ENCODE peak calls at places on chromosome 19, in six cellular contexts. I is HFFc6, Q is uterus, C is gastrocnemius medialis, K is choroid plexus epithelial cell, Z is ascending aorta. R is an unnamed sample.

GRCh38 chr19:4456566-4456842 is 1.1 kb downstream of the UBXN6 start:
- DNase-seq in Z (peak), Q (no peak), I (peak), C (no peak), K (peak), R (no peak)

GRCh38 chr19:36672368-36672767 is 5.7 kb upstream of the ZNF461 start:
- DNase-seq in Q (no peak), I (no peak), C (no peak), K (no peak), Z (no peak), R (no peak)

GRCh38 chr19:29715695-29716581 is 877 bp upstream of the C19orf12 start:
- DNase-seq in C (peak), K (peak), I (no peak), Z (no peak), Q (no peak), R (no peak)

GRCh38 chr19:39038098-39038497 is 5.7 kb upstream of the FBXO27 start:
- DNase-seq in C (no peak), Q (peak), K (peak), Z (no peak), I (peak), R (no peak)

GRCh38 chr19:53132231-53132991 is at the start of gene ZNF415:
- DNase-seq in I (peak), C (peak), K (peak), Z (peak), Q (peak), R (peak)

GRCh38 chr19:13029893-13030292 is 34.6 kb downstream of the NFIX start:
- DNase-seq in Q (no peak), I (no peak), Z (no peak), C (peak), K (no peak), R (peak)

GRCh38 chr19:18603255-18603957 is 3.2 kb downstream of the CRLF1 start:
- DNase-seq in I (no peak), Q (no peak), Z (no peak), C (no peak), K (peak), R (no peak)

GRCh38 chr19:28705008-28705407 is 507.9 kb downstream of the UQCRFS1 start:
- DNase-seq in Z (no peak), I (peak), C (no peak), Q (no peak), K (peak), R (no peak)

GRCh38 chr19:46431824-46432223 is 3.1 kb upstream of the PNMA8C start:
- DNase-seq in Q (no peak), I (no peak), Z (no peak), K (no peak), C (no peak), R (no peak)

GRCh38 chr19:46384396-46384795 is 29.0 kb downstream of the CCDC8 start:
- DNase-seq in Z (peak), I (no peak), Q (no peak), C (no peak), K (no peak), R (no peak)

GRCh38 chr19:35905178-35905727 is 2.8 kb downstream of the TYROBP start:
- DNase-seq in Q (no peak), K (peak), I (no peak), C (no peak), Z (no peak), R (no peak)

GRCh38 chr19:10408511-10409291 is 5.4 kb upstream of the CDC37 start:
- DNase-seq in I (no peak), C (no peak), K (no peak), Q (no peak), Z (no peak), R (peak)

GRCh38 chr19:2483084-2483483 is 7.2 kb downstream of the GADD45B start:
- DNase-seq in C (no peak), K (peak), Q (no peak), I (no peak), Z (no peak), R (no peak)

GRCh38 chr19:29771708-29772415 is 39.9 kb upstream of the CCNE1 start:
- DNase-seq in C (no peak), Z (no peak), Q (no peak), K (peak), I (peak), R (peak)

GRCh38 chr19:16076958-16077611 is 790 bp downstream of the TPM4 start:
- DNase-seq in Q (no peak), K (no peak), Z (peak), C (no peak), I (no peak), R (peak)

GRCh38 chr19:13078897-13079541 is 23.6 kb downstream of the LYL1 start:
- DNase-seq in K (no peak), I (no peak), Z (peak), C (peak), Q (peak), R (no peak)

GRCh38 chr19:383922-384800 is 24.8 kb downstream of the C2CD4C start:
- DNase-seq in Z (peak), Q (no peak), I (no peak), C (no peak), K (peak), R (no peak)

GRCh38 chr19:19627716-19628498 is at the start of gene LPAR2:
- DNase-seq in I (no peak), K (no peak), Q (no peak), Z (no peak), C (no peak), R (peak)

GRCh38 chr19:4589579-4590410 is 30.3 kb upstream of the SEMA6B start:
- DNase-seq in Z (no peak), K (no peak), C (no peak), Q (no peak), I (no peak), R (no peak)

GRCh38 chr19:54209058-54209747 is 8.5 kb downstream of the RPS9 start:
- DNase-seq in C (no peak), Q (no peak), Z (no peak), K (peak), I (no peak), R (no peak)

GRCh38 chr19:31445406-31445805 is 96.2 kb upstream of the TSHZ3 start:
- DNase-seq in C (no peak), K (no peak), Z (no peak), Q (no peak), I (no peak), R (no peak)

GRCh38 chr19:3097442-3097871 is 3.3 kb downstream of the GNA11 start:
- DNase-seq in Z (no peak), K (no peak), Q (no peak), C (peak), I (no peak), R (no peak)

GRCh38 chr19:5899728-5900526 is 3.7 kb downstream of the NDUFA11 start:
- DNase-seq in Z (no peak), C (no peak), Q (no peak), K (no peak), I (no peak), R (no peak)

GRCh38 chr19:35729021-35729420 is 11.2 kb downstream of the KMT2B start:
- DNase-seq in K (no peak), Q (no peak), Z (no peak), C (no peak), I (no peak), R (no peak)

GRCh38 chr19:2231621-2232221 is 4.4 kb downstream of the PLEKHJ1 start:
- DNase-seq in Z (no peak), I (no peak), C (peak), Q (no peak), K (no peak), R (no peak)

GRCh38 chr19:542173-542866 is 1.5 kb upstream of the GZMM start:
- DNase-seq in K (no peak), I (no peak), C (no peak), Z (no peak), Q (no peak), R (no peak)

GRCh38 chr19:22882797-22883196 is 50.7 kb downstream of the ZNF723 start:
- DNase-seq in I (peak), Z (no peak), Q (no peak), C (no peak), K (peak), R (no peak)

GRCh38 chr19:31270897-31271568 is 78.2 kb downstream of the TSHZ3 start:
- DNase-seq in C (no peak), Z (peak), K (peak), Q (peak), I (no peak), R (peak)

GRCh38 chr19:13859361-13859880 is 17.5 kb upstream of the NANOS3 start:
- DNase-seq in C (no peak), I (peak), Q (no peak), Z (no peak), K (peak), R (no peak)

GRCh38 chr19:2491130-2491801 is 15.3 kb downstream of the GADD45B start:
- DNase-seq in Z (no peak), I (peak), Q (no peak), K (peak), C (peak), R (peak)

DNA sequence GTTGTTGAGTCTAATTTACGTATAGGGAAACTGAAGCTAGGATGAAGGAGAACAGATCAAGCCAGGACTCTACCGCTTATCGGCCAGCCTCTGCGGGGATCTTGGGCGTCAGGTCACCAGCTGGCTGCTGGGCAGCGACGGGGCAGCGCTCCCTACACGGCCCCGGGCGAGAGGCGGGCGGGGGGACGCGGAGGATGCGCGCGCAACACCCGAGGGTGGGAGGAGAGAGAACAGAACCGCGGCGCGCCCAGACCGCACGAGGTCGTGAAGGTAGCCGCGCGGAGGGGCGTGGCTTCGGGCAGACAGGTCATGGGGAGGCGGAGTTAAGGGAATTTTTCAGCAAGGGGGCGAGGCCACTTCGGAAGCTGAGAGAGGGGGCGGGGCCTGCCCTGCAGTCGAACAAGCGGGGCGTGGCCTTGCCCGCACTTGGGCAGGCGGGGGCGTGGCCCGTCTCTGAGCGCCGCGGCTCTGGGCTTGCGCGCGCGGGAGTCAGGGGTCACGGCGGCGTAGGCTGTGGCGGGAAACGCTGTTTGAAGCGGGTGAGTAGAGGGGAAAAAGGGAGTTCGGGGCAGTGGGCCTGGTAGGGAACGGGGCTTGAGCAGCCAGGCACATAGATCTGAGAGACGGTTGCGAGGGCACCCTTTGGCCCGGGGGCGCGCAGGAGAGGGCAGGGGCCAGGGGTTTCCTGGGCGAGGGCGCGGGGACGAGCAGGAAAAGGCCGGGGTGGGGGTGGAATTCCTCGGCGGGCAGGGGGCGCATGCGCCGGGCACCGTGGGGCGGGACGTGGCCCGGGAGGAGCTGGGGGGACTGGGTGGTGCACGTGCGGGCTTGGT is at the start of gene POLD1:
- DNase-seq in C (peak), Z (peak), Q (peak), I (peak), K (peak), R (peak)
- TF ChIP-seq CTCF in C (no peak), Z (no peak), Q (no peak), I (peak), K (no peak), R (no peak)

GRCh38 chr19:41366089-41366488 is 2.1 kb upstream of the B9D2 start:
- DNase-seq in Q (no peak), I (no peak), Z (no peak), C (no peak), K (no peak), R (no peak)
- TF ChIP-seq CTCF in Q (no peak), I (peak), Z (no peak), C (no peak), K (peak), R (no peak)

GRCh38 chr19:51927859-51928258 is 587 bp downstream of the ZNF613 start:
- DNase-seq in C (no peak), Z (no peak), K (no peak), Q (no peak), I (no peak), R (no peak)

GRCh38 chr19:51926426-51926783 is 867 bp upstream of the ZNF613 start:
- DNase-seq in Q (no peak), I (no peak), C (no peak), K (no peak), Z (no peak), R (peak)

GRCh38 chr19:51931921-51932320 is 4.6 kb downstream of the ZNF613 start:
- DNase-seq in Z (no peak), Q (no peak), C (no peak), K (no peak), I (no peak), R (no peak)

GRCh38 chr19:51921949-51922348 is 5.3 kb upstream of the ZNF613 start:
- DNase-seq in K (no peak), I (no peak), Q (no peak), Z (no peak), C (no peak), R (no peak)

DNA sequence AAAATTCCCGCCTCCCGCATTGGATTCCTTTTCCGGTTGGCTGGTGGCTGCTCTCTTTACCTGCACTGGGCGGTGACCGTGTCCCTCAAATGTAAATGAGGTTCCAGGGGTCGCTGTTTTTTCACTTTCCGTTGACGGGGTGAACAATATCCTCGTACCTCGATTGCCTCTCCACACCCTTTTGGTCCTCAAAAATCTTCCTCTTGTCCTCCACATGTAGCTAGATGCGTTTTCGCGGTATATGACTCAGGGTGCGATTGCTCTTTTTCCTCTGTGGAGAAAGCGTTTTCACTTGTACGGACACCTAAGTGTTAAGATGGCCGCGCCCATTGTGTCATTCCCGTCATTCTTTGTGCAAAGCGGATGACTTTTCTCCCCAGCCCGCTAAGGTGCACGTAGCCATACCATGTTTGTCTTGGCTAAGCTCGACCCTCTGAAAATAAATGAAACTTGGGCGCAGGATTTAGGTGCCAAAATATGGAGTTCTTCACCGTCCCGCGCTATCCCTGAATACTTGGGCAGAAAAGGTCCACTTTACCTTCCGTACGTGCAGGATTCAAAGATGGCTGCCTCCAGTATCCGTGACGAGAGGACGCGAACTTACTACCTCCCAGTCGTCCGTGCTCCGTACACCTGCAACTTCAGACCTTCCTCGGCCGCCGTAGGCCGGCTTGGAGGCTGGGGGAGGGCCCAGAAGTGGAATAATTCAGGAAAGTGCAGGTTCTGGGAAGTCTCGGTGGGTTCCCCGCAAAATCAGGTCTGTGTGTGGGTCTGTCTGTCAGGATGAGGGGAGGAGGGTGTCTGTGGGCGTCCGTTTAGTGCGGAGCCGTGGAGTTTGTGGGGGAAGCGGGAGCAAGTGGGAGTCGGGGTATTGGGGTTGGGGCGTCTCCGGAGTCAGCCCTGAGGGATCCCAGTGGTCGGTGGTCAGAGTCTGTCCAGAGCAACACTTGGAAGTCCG is at the start of gene ZNF613:
- DNase-seq in Q (peak), Z (peak), C (peak), K (peak), I (peak), R (peak)
- TF ChIP-seq CTCF in Q (peak), Z (peak), C (peak), K (peak), I (peak), R (no peak)

GRCh38 chr19:50310759-50311465 is 18.3 kb downstream of the KCNC3 start:
- DNase-seq in K (no peak), Z (no peak), Q (no peak), I (no peak), C (no peak), R (no peak)

GRCh38 chr19:50312967-50313811 is 16.0 kb downstream of the KCNC3 start:
- DNase-seq in Z (no peak), Q (no peak), K (no peak), I (no peak), C (no peak), R (peak)

GRCh38 chr19:50309396-50310125 is 19.6 kb downstream of the KCNC3 start:
- DNase-seq in C (no peak), Z (no peak), Q (no peak), I (no peak), K (no peak), R (peak)

GRCh38 chr19:50313812-50314536 is 15.2 kb downstream of the KCNC3 start:
- DNase-seq in K (no peak), Q (no peak), Z (no peak), I (no peak), C (no peak), R (no peak)

GRCh38 chr19:50311723-50312635 is 17.2 kb downstream of the KCNC3 start:
- DNase-seq in I (no peak), C (no peak), Z (no peak), Q (no peak), K (no peak), R (peak)
- TF ChIP-seq CTCF in I (no peak), C (no peak), Z (no peak), Q (no peak), K (no peak), R (no peak)

GRCh38 chr19:33395561-33396550 is 22.3 kb downstream of the CEBPG start:
- DNase-seq in C (peak), Q (peak), K (no peak), Z (no peak), I (no peak), R (peak)

GRCh38 chr19:33398361-33399060 is 25.0 kb downstream of the CEBPG start:
- DNase-seq in Q (no peak), I (no peak), Z (no peak), C (peak), K (no peak), R (peak)

GRCh38 chr19:33397536-33398360 is 24.2 kb downstream of the CEBPG start:
- DNase-seq in C (peak), I (no peak), Q (no peak), K (peak), Z (no peak), R (peak)

GRCh38 chr19:33394723-33395560 is 21.4 kb downstream of the CEBPG start:
- DNase-seq in Z (no peak), K (no peak), Q (peak), C (peak), I (no peak), R (peak)

GRCh38 chr19:33396701-33397535 is 23.4 kb downstream of the CEBPG start:
- DNase-seq in Z (no peak), K (no peak), I (no peak), Q (peak), C (peak), R (peak)
- TF ChIP-seq CTCF in Z (no peak), K (no peak), I (no peak), Q (no peak), C (no peak), R (no peak)

GRCh38 chr19:57290970-57291369 is 10.7 kb downstream of the ZNF460 start:
- DNase-seq in K (no peak), I (no peak), C (no peak), Z (no peak), Q (no peak), R (no peak)

GRCh38 chr19:57288373-57288772 is 8.1 kb downstream of the ZNF460 start:
- DNase-seq in I (no peak), C (no peak), Z (no peak), Q (no peak), K (no peak), R (no peak)

GRCh38 chr19:57293719-57294118 is 13.4 kb downstream of the ZNF460 start:
- DNase-seq in Z (no peak), Q (no peak), C (no peak), K (no peak), I (no peak), R (no peak)
- TF ChIP-seq CTCF in Z (no peak), Q (no peak), C (no peak), K (no peak), I (no peak), R (no peak)

R was measured in left lung.